ENCODE peak calls at places on chromosomes 16 and 17, in four cellular contexts. X, T, N and Q are unnamed samples.

GRCh38 chr16:7345423-7345822 is 12.8 kb downstream of the RBFOX1 start:
- DNase-seq in T (no peak), N (no peak), X (no peak), Q (no peak)

GRCh38 chr17:81401727-81402529 is 6.7 kb downstream of the BAHCC1 start:
- DNase-seq in T (no peak), X (no peak), N (peak), Q (no peak)

GRCh38 chr16:82954224-82954929 is 327.6 kb downstream of the CDH13 start:
- DNase-seq in T (no peak), X (no peak), N (no peak), Q (no peak)

GRCh38 chr16:19389246-19389645 is 28.4 kb upstream of the TMC5 start:
- DNase-seq in X (no peak), N (peak), T (no peak), Q (peak)

GRCh38 chr17:67063146-67063545 is 18.8 kb downstream of the CACNG1 start:
- DNase-seq in T (no peak), X (no peak), N (no peak), Q (no peak)

GRCh38 chr17:35242158-35242804 is 591 bp upstream of the SLFN5 start:
- DNase-seq in N (peak), T (peak), X (peak), Q (peak)

GRCh38 chr17:78510141-78510935 is 66.9 kb downstream of the DNAH17 start:
- DNase-seq in T (no peak), X (peak), N (no peak), Q (no peak)

GRCh38 chr17:50044483-50044882 is 11.4 kb upstream of the ITGA3 start:
- DNase-seq in T (no peak), N (no peak), X (peak), Q (no peak)

GRCh38 chr16:56195151-56195550 is 3.9 kb downstream of the GNAO1 start:
- DNase-seq in T (no peak), X (no peak), N (no peak), Q (no peak)

GRCh38 chr17:76139801-76140660 is 1.0 kb downstream of the FOXJ1 start:
- DNase-seq in T (peak), N (no peak), X (peak), Q (peak)

GRCh38 chr17:36072431-36073121 is 8.5 kb downstream of the CCL18 start:
- DNase-seq in T (peak), X (no peak), N (peak), Q (peak)

GRCh38 chr16:21613361-21613760 is 14.0 kb downstream of the METTL9 start:
- DNase-seq in X (no peak), N (no peak), T (no peak), Q (no peak)

GRCh38 chr16:83813818-83814653 is 6.3 kb downstream of the HSBP1 start:
- DNase-seq in X (no peak), N (peak), T (no peak), Q (no peak)

GRCh38 chr17:73549841-73550430 is 94.3 kb downstream of the SDK2 start:
- DNase-seq in T (no peak), N (no peak), X (no peak), Q (no peak)

GRCh38 chr16:16143038-16143763 is 80.1 kb downstream of the ABCC6 start:
- DNase-seq in N (peak), T (no peak), X (peak), Q (no peak)

GRCh38 chr17:79944251-79944812 is 91.3 kb downstream of the TBC1D16 start:
- DNase-seq in N (no peak), X (peak), T (peak), Q (peak)

GRCh38 chr17:65583921-65584603 is 22.6 kb upstream of the AXIN2 start:
- DNase-seq in X (peak), T (no peak), N (no peak), Q (no peak)

GRCh38 chr17:72982680-72983079 is 109.8 kb downstream of the SLC39A11 start:
- DNase-seq in T (no peak), N (no peak), X (no peak), Q (no peak)

GRCh38 chr17:15298176-15298575 is 33.0 kb upstream of the PMP22 start:
- DNase-seq in X (no peak), N (no peak), T (no peak), Q (no peak)

GRCh38 chr17:73013816-73014663 is 78.4 kb downstream of the SLC39A11 start:
- DNase-seq in N (peak), T (no peak), X (no peak), Q (no peak)

GRCh38 chr17:50956750-50957523 is 90.8 kb upstream of the TOB1 start:
- DNase-seq in X (peak), T (peak), N (peak), Q (peak)

GRCh38 chr17:219696-220095 is 38.2 kb upstream of the DOC2B start:
- DNase-seq in N (no peak), X (peak), T (no peak), Q (no peak)

GRCh38 chr16:56221995-56222394 is 30.7 kb downstream of the GNAO1 start:
- DNase-seq in N (no peak), X (no peak), T (no peak), Q (no peak)

GRCh38 chr17:17406225-17406624 is 70.6 kb upstream of the MED9 start:
- DNase-seq in N (no peak), X (no peak), T (no peak), Q (no peak)

GRCh38 chr17:81957691-81958432 is 3.1 kb downstream of the NOTUM start:
- DNase-seq in N (no peak), T (no peak), X (no peak), Q (no peak)

GRCh38 chr17:68400404-68400735 is 56.9 kb downstream of the WIPI1 start:
- DNase-seq in T (no peak), X (no peak), N (no peak), Q (no peak)

GRCh38 chr17:56592487-56593072 is 919 bp upstream of the NOG start:
- DNase-seq in N (peak), T (peak), X (peak), Q (peak)

GRCh38 chr17:21495281-21495680 is 119.1 kb downstream of the KCNJ12 start:
- DNase-seq in X (no peak), T (no peak), N (no peak), Q (no peak)

GRCh38 chr16:8967437-8967821 is 3.7 kb upstream of the USP7 start:
- DNase-seq in T (no peak), X (no peak), N (no peak), Q (no peak)
- H3K27ac ChIP-seq in T (no peak), X (no peak), N (peak), Q (no peak)

GRCh38 chr17:58327363-58328194 is 1.0 kb downstream of the TSPOAP1 start:
- DNase-seq in X (peak), T (no peak), N (no peak), Q (peak)
- H3K27ac ChIP-seq in X (no peak), T (peak), N (no peak), Q (no peak)

DNA sequence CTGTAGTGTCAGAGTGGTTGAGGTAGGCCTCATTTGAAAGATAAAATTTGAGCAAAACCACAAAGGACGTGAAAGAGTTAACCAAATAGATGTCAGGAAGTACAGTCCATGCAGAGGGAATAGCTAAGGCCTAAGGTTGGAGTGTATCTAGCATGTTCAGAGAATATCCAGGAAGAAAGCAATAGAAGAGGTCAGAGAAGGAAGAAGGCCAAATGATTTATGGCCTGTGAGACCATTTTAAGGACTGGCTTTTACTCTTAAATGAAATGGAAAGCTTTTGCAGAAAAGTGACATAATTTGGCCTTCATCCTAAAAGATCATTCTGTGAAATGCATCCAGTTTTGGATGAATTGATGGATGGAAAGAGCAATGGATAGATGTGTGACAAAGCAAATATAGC is 116.5 kb downstream of the NLK start:
- DNase-seq in X (no peak), N (no peak), T (no peak), Q (no peak)
- H3K27ac ChIP-seq in X (no peak), N (no peak), T (no peak), Q (no peak)

DNA sequence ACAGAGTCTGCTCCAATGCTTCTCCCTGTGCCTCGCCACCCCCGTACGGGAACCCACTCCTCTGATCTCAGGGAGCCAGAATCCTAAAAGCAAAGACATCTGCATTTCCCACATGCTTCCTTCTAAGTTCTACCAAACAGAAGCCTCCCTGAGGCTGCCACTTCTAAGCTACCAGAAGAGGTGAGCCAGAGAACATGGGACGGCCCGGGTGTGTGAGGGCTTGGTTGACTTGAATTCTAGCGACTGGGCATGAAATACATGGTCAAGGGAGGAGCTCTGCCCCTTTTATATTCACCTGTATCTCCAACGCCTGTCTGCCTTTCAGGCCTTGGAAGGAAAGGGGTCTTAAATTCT is 1.4 kb upstream of the GRIN2A start:
- DNase-seq in X (no peak), T (no peak), N (no peak), Q (no peak)
- H3K27ac ChIP-seq in X (no peak), T (no peak), N (no peak), Q (no peak)

GRCh38 chr16:57995721-57996405 is 4.6 kb downstream of the ZNF319 start:
- DNase-seq in N (no peak), T (peak), X (no peak), Q (no peak)

GRCh38 chr16:57994361-57994760 is 6.1 kb downstream of the ZNF319 start:
- DNase-seq in T (no peak), N (no peak), X (no peak), Q (no peak)

GRCh38 chr16:57993897-57994296 is 6.6 kb downstream of the ZNF319 start:
- DNase-seq in X (no peak), T (no peak), N (no peak), Q (no peak)

GRCh38 chr16:57993452-57993851 is 7.0 kb downstream of the ZNF319 start:
- DNase-seq in X (peak), N (no peak), T (no peak), Q (peak)

DNA sequence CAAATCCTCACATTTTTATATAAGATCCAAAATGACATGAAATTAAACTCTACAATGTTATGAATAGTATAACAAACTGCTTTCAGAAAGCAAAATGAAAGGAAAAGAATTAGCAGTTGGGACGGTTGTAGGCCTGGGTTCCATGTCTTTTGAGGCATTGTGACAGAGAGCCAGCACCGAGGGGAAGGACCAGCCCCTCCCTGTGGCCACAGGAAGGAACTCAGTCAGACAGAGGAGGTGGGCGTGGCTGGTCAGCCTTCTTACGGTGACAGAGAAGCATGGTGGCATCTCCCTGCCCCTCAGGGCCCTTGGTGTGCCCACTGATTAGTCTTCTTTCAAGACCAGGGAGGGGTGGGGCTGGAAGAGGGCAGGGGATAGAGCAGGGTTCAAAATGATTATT is 5.7 kb downstream of the ZNF319 start:
- DNase-seq in T (peak), X (no peak), N (peak), Q (peak)
- H3K27ac ChIP-seq in T (no peak), X (no peak), N (peak), Q (no peak)

GRCh38 chr16:51133691-51134090 is 17.4 kb downstream of the SALL1 start:
- DNase-seq in T (no peak), N (no peak), X (no peak), Q (no peak)

GRCh38 chr16:51134269-51134812 is 16.7 kb downstream of the SALL1 start:
- DNase-seq in N (no peak), T (no peak), X (peak), Q (no peak)

GRCh38 chr16:51133130-51133529 is 17.9 kb downstream of the SALL1 start:
- DNase-seq in N (no peak), X (no peak), T (no peak), Q (no peak)

GRCh38 chr16:51131619-51132018 is 19.5 kb downstream of the SALL1 start:
- DNase-seq in N (no peak), T (no peak), X (no peak), Q (no peak)

DNA sequence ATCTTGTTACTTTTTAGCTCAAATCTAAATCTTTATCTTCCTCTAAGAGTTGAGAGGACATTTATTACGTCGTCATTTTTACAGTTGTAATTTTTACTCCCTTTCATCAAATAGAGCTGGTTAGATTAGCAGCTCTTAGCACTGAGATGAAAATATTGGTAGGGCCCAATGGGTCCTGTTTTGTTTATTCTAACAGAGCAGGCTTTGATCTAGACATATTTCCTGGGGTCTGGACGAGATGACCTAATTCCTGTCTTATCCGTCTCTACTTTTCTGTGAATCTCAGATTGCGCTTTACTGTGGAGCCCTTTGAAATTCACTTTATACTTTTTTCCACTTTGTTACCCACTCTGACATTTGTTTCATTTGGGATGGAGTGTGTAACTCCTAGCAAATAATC is 18.6 kb downstream of the SALL1 start:
- DNase-seq in T (no peak), X (no peak), N (no peak), Q (no peak)
- H3K27ac ChIP-seq in T (no peak), X (no peak), N (no peak), Q (no peak)

GRCh38 chr16:68073902-68074760 is 11.0 kb upstream of the NFATC3 start:
- DNase-seq in N (no peak), T (no peak), X (no peak), Q (no peak)
- H3K27ac ChIP-seq in N (no peak), T (no peak), X (no peak), Q (no peak)

DNA sequence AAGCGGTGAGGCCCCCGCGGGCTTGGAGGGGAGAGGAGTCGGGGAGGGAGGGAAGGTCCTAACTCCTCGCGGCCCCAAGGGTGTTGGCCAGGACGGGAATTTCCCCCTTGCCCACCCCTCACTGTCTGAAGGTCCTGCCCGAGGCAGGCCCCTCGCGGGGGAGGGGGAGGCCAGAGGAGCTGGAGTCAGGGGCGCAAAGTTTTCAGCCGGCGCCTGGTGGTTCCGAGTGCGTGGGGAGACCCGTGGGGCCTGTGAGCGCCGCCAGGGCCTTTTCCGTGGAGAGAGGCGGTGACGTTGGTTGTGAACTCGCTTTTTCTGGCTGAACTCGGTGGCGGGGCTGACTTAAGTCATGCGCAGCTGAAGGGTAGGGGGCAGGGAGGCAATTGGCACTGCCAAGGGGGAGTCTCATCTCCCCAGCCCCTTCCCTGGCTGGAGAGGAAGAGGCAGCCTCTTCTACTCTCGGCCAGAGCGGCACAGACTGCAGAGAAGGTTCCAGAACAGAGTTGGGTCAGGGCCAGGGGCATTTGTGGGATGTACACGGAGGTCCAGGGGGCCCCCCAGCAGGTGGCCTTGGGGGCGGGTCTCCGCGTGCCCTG is 1.5 kb downstream of the CACNA1H start:
- DNase-seq in N (peak), T (no peak), X (no peak), Q (no peak)
- H3K27ac ChIP-seq in N (peak), T (no peak), X (no peak), Q (peak)

DNA sequence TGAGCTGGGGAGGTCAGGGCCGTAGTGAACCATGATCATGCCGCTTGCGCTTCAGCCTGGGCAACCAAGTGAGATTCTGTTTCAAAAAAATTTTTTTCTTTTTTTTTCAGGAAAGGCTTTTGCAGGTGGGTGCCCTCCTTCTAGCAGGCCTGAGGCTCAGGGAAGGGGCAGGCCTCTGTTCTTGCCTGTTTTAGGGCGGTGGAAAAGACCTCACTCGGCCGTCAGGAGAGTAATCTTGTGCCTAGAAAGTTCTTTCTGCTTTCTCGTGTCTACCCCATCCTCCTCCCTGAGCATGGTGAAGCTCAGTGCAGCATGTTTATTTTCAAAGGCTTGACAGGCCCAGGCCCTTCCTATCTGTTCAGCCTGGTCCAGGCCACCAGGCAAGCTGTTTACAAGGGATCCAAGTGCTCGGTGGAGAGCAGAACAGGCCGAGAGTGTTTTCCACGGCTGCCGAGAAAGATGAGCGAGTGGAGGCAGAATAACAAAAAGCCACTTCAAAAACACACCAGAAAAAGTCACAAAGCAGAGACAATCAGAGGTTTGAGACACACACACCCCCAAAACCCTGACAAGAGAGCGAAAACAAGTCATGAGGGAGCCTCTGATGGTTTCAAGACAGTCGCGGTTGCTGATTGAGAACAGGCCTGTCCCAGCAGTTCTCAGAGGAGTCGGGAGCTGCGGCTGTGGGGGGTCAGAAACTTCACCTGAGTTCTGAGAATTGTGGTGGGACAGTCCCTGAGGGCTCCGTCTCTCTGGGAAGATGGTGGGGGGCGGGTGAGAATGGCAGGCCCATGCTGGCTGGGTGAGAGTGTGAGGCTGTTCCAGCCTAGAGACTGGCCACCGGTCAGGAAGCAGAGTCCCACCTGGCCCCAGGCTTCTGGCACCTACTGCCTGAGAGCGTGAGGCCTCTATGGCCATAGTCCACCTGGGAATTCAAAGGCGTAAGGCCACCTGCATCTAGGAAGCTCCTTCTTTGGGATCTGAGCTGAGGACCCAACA is 37.5 kb upstream of the CCR7 start:
- DNase-seq in X (no peak), T (peak), N (no peak), Q (no peak)
- H3K27ac ChIP-seq in X (no peak), T (peak), N (no peak), Q (no peak)

GRCh38 chr16:49706620-49707355 is 149.1 kb downstream of the ZNF423 start:
- DNase-seq in T (no peak), N (no peak), X (peak), Q (no peak)
- H3K27ac ChIP-seq in T (no peak), N (no peak), X (no peak), Q (no peak)